ENCODE peak calls at places on chromosomes 7 and 10, in ten cellular contexts. One of them, this sample, is unnamed.

GRCh38 chr10:93566435-93567276 is at the start of gene FFAR4:
- DNase-seq in right atrium auricular region: no peak
- DNase-seq in foreskin keratinocyte: no peak
- DNase-seq in PC-9: peak; percentile 76
- DNase-seq in spleen: no peak
- DNase-seq in body of pancreas: peak; percentile 48
- DNase-seq in sigmoid colon: peak; percentile 60
- DNase-seq in heart right ventricle: peak; percentile 56
- DNase-seq in H9: peak; percentile 64
- DNase-seq in neural progenitor cell: peak; percentile 69
- DNase-seq in this sample: no peak

GRCh38 chr7:109864263-109864662 is 1226.7 kb upstream of the LRRN3 start:
- DNase-seq in right atrium auricular region: no peak
- DNase-seq in foreskin keratinocyte: no peak
- DNase-seq in PC-9: no peak
- DNase-seq in spleen: no peak
- DNase-seq in body of pancreas: no peak
- DNase-seq in sigmoid colon: no peak
- DNase-seq in heart right ventricle: no peak
- DNase-seq in H9: no peak
- DNase-seq in neural progenitor cell: peak; percentile 62
- DNase-seq in this sample: no peak

GRCh38 chr10:119070395-119071165 is 10.0 kb downstream of the EIF3A start:
- DNase-seq in right atrium auricular region: no peak
- DNase-seq in foreskin keratinocyte: no peak
- DNase-seq in PC-9: no peak
- DNase-seq in spleen: no peak
- DNase-seq in body of pancreas: no peak
- DNase-seq in sigmoid colon: no peak
- DNase-seq in heart right ventricle: no peak
- DNase-seq in H9: no peak
- DNase-seq in neural progenitor cell: no peak
- DNase-seq in this sample: no peak

GRCh38 chr7:38374507-38374906 is 101.1 kb upstream of the TARP start:
- DNase-seq in right atrium auricular region: no peak
- DNase-seq in foreskin keratinocyte: no peak
- DNase-seq in PC-9: no peak
- DNase-seq in spleen: no peak
- DNase-seq in body of pancreas: no peak
- DNase-seq in sigmoid colon: no peak
- DNase-seq in heart right ventricle: no peak
- DNase-seq in H9: no peak
- DNase-seq in neural progenitor cell: peak; percentile 72
- DNase-seq in this sample: no peak

GRCh38 chr7:139989366-139990141 is 73.2 kb downstream of the PARP12 start:
- DNase-seq in right atrium auricular region: no peak
- DNase-seq in foreskin keratinocyte: no peak
- DNase-seq in PC-9: no peak
- DNase-seq in spleen: no peak
- DNase-seq in body of pancreas: no peak
- DNase-seq in sigmoid colon: no peak
- DNase-seq in heart right ventricle: no peak
- DNase-seq in H9: no peak
- DNase-seq in neural progenitor cell: no peak
- DNase-seq in this sample: no peak

GRCh38 chr7:84204655-84205054 is 10.1 kb upstream of the SEMA3A start:
- DNase-seq in right atrium auricular region: no peak
- DNase-seq in foreskin keratinocyte: peak; percentile 75
- DNase-seq in PC-9: no peak
- DNase-seq in spleen: no peak
- DNase-seq in body of pancreas: no peak
- DNase-seq in sigmoid colon: no peak
- DNase-seq in heart right ventricle: no peak
- DNase-seq in H9: no peak
- DNase-seq in neural progenitor cell: no peak
- DNase-seq in this sample: peak; percentile 56

GRCh38 chr7:21806388-21806787 is 139.3 kb downstream of the CDCA7L start:
- DNase-seq in right atrium auricular region: no peak
- DNase-seq in foreskin keratinocyte: no peak
- DNase-seq in PC-9: no peak
- DNase-seq in spleen: no peak
- DNase-seq in body of pancreas: no peak
- DNase-seq in sigmoid colon: no peak
- DNase-seq in heart right ventricle: no peak
- DNase-seq in H9: no peak
- DNase-seq in neural progenitor cell: no peak
- DNase-seq in this sample: no peak

GRCh38 chr7:90173127-90173844 is 19.0 kb downstream of the STEAP1 start:
- DNase-seq in right atrium auricular region: no peak
- DNase-seq in foreskin keratinocyte: no peak
- DNase-seq in PC-9: peak; percentile 37
- DNase-seq in spleen: no peak
- DNase-seq in body of pancreas: no peak
- DNase-seq in sigmoid colon: no peak
- DNase-seq in heart right ventricle: no peak
- DNase-seq in H9: no peak
- DNase-seq in neural progenitor cell: no peak
- DNase-seq in this sample: peak; percentile 46

GRCh38 chr7:101172854-101173751 is 7.0 kb downstream of the NAT16 start:
- DNase-seq in right atrium auricular region: no peak
- DNase-seq in foreskin keratinocyte: no peak
- DNase-seq in PC-9: peak; percentile 72
- DNase-seq in spleen: no peak
- DNase-seq in body of pancreas: peak; percentile 82
- DNase-seq in sigmoid colon: no peak
- DNase-seq in heart right ventricle: peak; percentile 74
- DNase-seq in H9: peak; percentile 39
- DNase-seq in neural progenitor cell: no peak
- DNase-seq in this sample: peak; percentile 68

GRCh38 chr10:108049668-108050067 is 885.2 kb upstream of the SORCS1 start:
- DNase-seq in right atrium auricular region: no peak
- DNase-seq in foreskin keratinocyte: no peak
- DNase-seq in PC-9: no peak
- DNase-seq in spleen: no peak
- DNase-seq in body of pancreas: no peak
- DNase-seq in sigmoid colon: no peak
- DNase-seq in heart right ventricle: no peak
- DNase-seq in H9: no peak
- DNase-seq in neural progenitor cell: no peak
- DNase-seq in this sample: no peak

GRCh38 chr7:7607010-7607409 is 33.5 kb upstream of the UMAD1 start:
- DNase-seq in right atrium auricular region: no peak
- DNase-seq in foreskin keratinocyte: no peak
- DNase-seq in PC-9: no peak
- DNase-seq in spleen: no peak
- DNase-seq in body of pancreas: no peak
- DNase-seq in sigmoid colon: no peak
- DNase-seq in heart right ventricle: no peak
- DNase-seq in H9: no peak
- DNase-seq in neural progenitor cell: no peak
- DNase-seq in this sample: no peak

GRCh38 chr7:151123485-151124204 is 37.4 kb downstream of the AGAP3 start:
- DNase-seq in right atrium auricular region: peak; percentile 79
- DNase-seq in foreskin keratinocyte: peak; percentile 60
- DNase-seq in PC-9: peak; percentile 55
- DNase-seq in spleen: peak; percentile 93
- DNase-seq in body of pancreas: peak; percentile 88
- DNase-seq in sigmoid colon: peak; percentile 91
- DNase-seq in heart right ventricle: peak; percentile 81
- DNase-seq in H9: peak; percentile 94
- DNase-seq in neural progenitor cell: peak; percentile 89
- DNase-seq in this sample: peak; percentile 33

GRCh38 chr7:151121380-151122170 is 35.3 kb downstream of the AGAP3 start:
- DNase-seq in right atrium auricular region: no peak
- DNase-seq in foreskin keratinocyte: no peak
- DNase-seq in PC-9: no peak
- DNase-seq in spleen: no peak
- DNase-seq in body of pancreas: no peak
- DNase-seq in sigmoid colon: no peak
- DNase-seq in heart right ventricle: no peak
- DNase-seq in H9: no peak
- DNase-seq in neural progenitor cell: no peak
- DNase-seq in this sample: no peak

GRCh38 chr7:151122794-151123484 is 36.7 kb downstream of the AGAP3 start:
- DNase-seq in right atrium auricular region: no peak
- DNase-seq in foreskin keratinocyte: no peak
- DNase-seq in PC-9: no peak
- DNase-seq in spleen: no peak
- DNase-seq in body of pancreas: no peak
- DNase-seq in sigmoid colon: no peak
- DNase-seq in heart right ventricle: no peak
- DNase-seq in H9: no peak
- DNase-seq in neural progenitor cell: no peak
- DNase-seq in this sample: no peak

GRCh38 chr7:151120896-151121295 is 34.6 kb downstream of the AGAP3 start:
- DNase-seq in right atrium auricular region: no peak
- DNase-seq in foreskin keratinocyte: no peak
- DNase-seq in PC-9: no peak
- DNase-seq in spleen: no peak
- DNase-seq in body of pancreas: no peak
- DNase-seq in sigmoid colon: no peak
- DNase-seq in heart right ventricle: no peak
- DNase-seq in H9: no peak
- DNase-seq in neural progenitor cell: no peak
- DNase-seq in this sample: no peak

GRCh38 chr7:151122276-151122675 is 36.0 kb downstream of the AGAP3 start:
- DNase-seq in right atrium auricular region: no peak
- DNase-seq in foreskin keratinocyte: no peak
- DNase-seq in PC-9: no peak
- DNase-seq in spleen: no peak
- DNase-seq in body of pancreas: no peak
- DNase-seq in sigmoid colon: no peak
- DNase-seq in heart right ventricle: no peak
- DNase-seq in H9: no peak
- DNase-seq in neural progenitor cell: no peak
- DNase-seq in this sample: no peak
- TF ChIP-seq CTCF in right atrium auricular region: peak; percentile 34
- TF ChIP-seq CTCF in foreskin keratinocyte: peak; percentile 10
- TF ChIP-seq CTCF in PC-9: no peak
- TF ChIP-seq CTCF in spleen: no peak
- TF ChIP-seq CTCF in body of pancreas: no peak
- TF ChIP-seq CTCF in sigmoid colon: no peak
- TF ChIP-seq CTCF in heart right ventricle: peak; percentile 15
- TF ChIP-seq CTCF in H9: no peak
- TF ChIP-seq CTCF in neural progenitor cell: peak; percentile 7
- TF ChIP-seq CTCF in this sample: no peak

GRCh38 chr10:60732240-60733188 is 45.8 kb upstream of the CDK1 start:
- DNase-seq in right atrium auricular region: no peak
- DNase-seq in foreskin keratinocyte: peak; percentile 46
- DNase-seq in PC-9: peak; percentile 59
- DNase-seq in spleen: peak; percentile 74
- DNase-seq in body of pancreas: peak; percentile 55
- DNase-seq in sigmoid colon: peak; percentile 63
- DNase-seq in heart right ventricle: no peak
- DNase-seq in H9: peak; percentile 48
- DNase-seq in neural progenitor cell: peak; percentile 50
- DNase-seq in this sample: no peak
- H3K27ac ChIP-seq in right atrium auricular region: no peak overlapping the region
- H3K27ac ChIP-seq in foreskin keratinocyte: peak overlapping the region; percentile 65
- H3K27ac ChIP-seq in PC-9: peak overlapping the region; percentile 2
- H3K27ac ChIP-seq in spleen: peak overlapping the region; percentile 53
- H3K27ac ChIP-seq in body of pancreas: peak overlapping the region; percentile 80
- H3K27ac ChIP-seq in sigmoid colon: no peak overlapping the region
- H3K27ac ChIP-seq in heart right ventricle: no peak overlapping the region
- H3K27ac ChIP-seq in H9: no peak overlapping the region
- H3K27ac ChIP-seq in neural progenitor cell: no peak overlapping the region
- H3K27ac ChIP-seq in this sample: no peak overlapping the region

DNA sequence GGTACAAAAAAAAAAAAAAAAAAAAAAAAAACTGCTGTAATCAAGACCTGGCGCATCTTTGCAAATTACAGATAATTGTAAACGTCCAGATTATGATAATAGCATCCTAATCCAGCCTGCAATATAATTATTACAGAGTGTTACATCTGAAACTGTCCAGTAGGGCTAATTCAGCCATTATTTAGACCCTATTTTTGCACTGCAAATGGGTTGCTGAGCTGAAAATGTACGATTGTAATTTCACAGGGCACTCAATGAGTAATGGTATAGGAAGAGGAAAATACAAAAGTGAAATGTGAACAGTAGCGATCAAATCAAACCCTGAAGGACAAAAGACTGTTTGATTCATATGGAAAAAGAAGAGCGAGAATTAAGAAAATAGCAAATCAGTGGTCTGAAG is 8.8 kb downstream of the DLX6 start:
- DNase-seq in right atrium auricular region: no peak
- DNase-seq in foreskin keratinocyte: no peak
- DNase-seq in PC-9: no peak
- DNase-seq in spleen: no peak
- DNase-seq in body of pancreas: no peak
- DNase-seq in sigmoid colon: no peak
- DNase-seq in heart right ventricle: no peak
- DNase-seq in H9: no peak
- DNase-seq in neural progenitor cell: no peak
- DNase-seq in this sample: no peak
- H3K27me3 ChIP-seq in right atrium auricular region: peaks cover 75% of the 10 kb centered on the region
- H3K27me3 ChIP-seq in foreskin keratinocyte: peaks cover 76% of the 10 kb centered on the region
- H3K27me3 ChIP-seq in PC-9: peaks cover 64% of the 10 kb centered on the region
- H3K27me3 ChIP-seq in spleen: peaks cover 99% of the 10 kb centered on the region
- H3K27me3 ChIP-seq in body of pancreas: peaks cover 44% of the 10 kb centered on the region
- H3K27me3 ChIP-seq in sigmoid colon: peaks cover 97% of the 10 kb centered on the region
- H3K27me3 ChIP-seq in heart right ventricle: peaks cover 98% of the 10 kb centered on the region
- H3K27me3 ChIP-seq in H9: peaks cover 97% of the 10 kb centered on the region
- H3K27me3 ChIP-seq in neural progenitor cell: peaks cover 100% of the 10 kb centered on the region
- H3K27me3 ChIP-seq in this sample: peaks cover 85% of the 10 kb centered on the region

DNA sequence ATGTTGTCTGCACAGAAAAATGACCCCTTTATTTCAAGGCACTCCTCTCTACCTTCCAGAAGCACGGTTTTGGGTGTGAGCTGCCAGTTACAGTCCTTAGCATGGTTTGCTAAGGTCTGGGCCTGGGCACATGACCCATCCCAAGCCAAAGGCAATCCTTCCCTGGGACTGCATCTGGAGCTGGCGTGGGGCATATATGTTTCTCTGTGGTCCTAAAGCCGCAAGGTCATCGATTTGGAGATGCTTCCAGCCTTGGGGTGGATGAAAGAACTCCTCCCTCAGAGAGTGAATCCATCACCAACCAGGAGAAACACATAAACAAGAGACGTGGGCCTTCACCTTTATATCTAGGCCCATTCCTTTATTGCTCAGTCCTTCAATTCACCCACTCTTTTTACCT is 50.1 kb upstream of the IGFBP3 start:
- DNase-seq in right atrium auricular region: no peak
- DNase-seq in foreskin keratinocyte: no peak
- DNase-seq in PC-9: no peak
- DNase-seq in spleen: no peak
- DNase-seq in body of pancreas: no peak
- DNase-seq in sigmoid colon: no peak
- DNase-seq in heart right ventricle: no peak
- DNase-seq in H9: no peak
- DNase-seq in neural progenitor cell: no peak
- DNase-seq in this sample: no peak
- TF ChIP-seq CTCF in right atrium auricular region: no peak
- TF ChIP-seq CTCF in foreskin keratinocyte: no peak
- TF ChIP-seq CTCF in PC-9: no peak
- TF ChIP-seq CTCF in spleen: no peak
- TF ChIP-seq CTCF in body of pancreas: no peak
- TF ChIP-seq CTCF in sigmoid colon: no peak
- TF ChIP-seq CTCF in heart right ventricle: no peak
- TF ChIP-seq CTCF in H9: no peak
- TF ChIP-seq CTCF in neural progenitor cell: no peak
- TF ChIP-seq CTCF in this sample: no peak

This sample was measured in AG04450.